ENCODE peak calls at places on chromosomes 3 and 15, in six cellular contexts. One of them, this sample, is unnamed.

GRCh38 chr3:41258239-41258800 is 59.0 kb downstream of the CTNNB1 start:
- DNase-seq in K562: no peak
- DNase-seq in H1: no peak
- DNase-seq in endothelial cell of umbilical vein: no peak
- DNase-seq in HepG2: no peak
- DNase-seq in GM12878: no peak
- DNase-seq in this sample: no peak

GRCh38 chr3:55647675-55648074 is 160.6 kb upstream of the WNT5A start:
- DNase-seq in GM12878: no peak
- DNase-seq in endothelial cell of umbilical vein: no peak
- DNase-seq in HepG2: no peak
- DNase-seq in H1: no peak
- DNase-seq in K562: no peak
- DNase-seq in this sample: no peak

GRCh38 chr15:87142096-87142495 is 1062.4 kb downstream of the AGBL1 start:
- DNase-seq in K562: no peak
- DNase-seq in HepG2: no peak
- DNase-seq in H1: no peak
- DNase-seq in endothelial cell of umbilical vein: no peak
- DNase-seq in GM12878: no peak
- DNase-seq in this sample: no peak

GRCh38 chr3:33807190-33807589 is 8.8 kb downstream of the PDCD6IP start:
- DNase-seq in H1: no peak
- DNase-seq in GM12878: no peak
- DNase-seq in HepG2: no peak
- DNase-seq in endothelial cell of umbilical vein: peak; percentile 69
- DNase-seq in K562: no peak
- DNase-seq in this sample: no peak

GRCh38 chr15:48965972-48966371 is 2.3 kb upstream of the SHC4 start:
- DNase-seq in HepG2: no peak
- DNase-seq in endothelial cell of umbilical vein: no peak
- DNase-seq in K562: peak; percentile 29
- DNase-seq in H1: no peak
- DNase-seq in GM12878: peak; percentile 33
- DNase-seq in this sample: peak; percentile 23

GRCh38 chr3:48847053-48847585 is 555 bp downstream of the PRKAR2A start:
- DNase-seq in H1: peak; percentile 23
- DNase-seq in endothelial cell of umbilical vein: peak; percentile 77
- DNase-seq in HepG2: peak; percentile 55
- DNase-seq in K562: peak; percentile 70
- DNase-seq in GM12878: no peak
- DNase-seq in this sample: peak; percentile 68

GRCh38 chr15:37001436-37001835 is 98.9 kb downstream of the MEIS2 start:
- DNase-seq in HepG2: no peak
- DNase-seq in H1: no peak
- DNase-seq in K562: no peak
- DNase-seq in GM12878: no peak
- DNase-seq in endothelial cell of umbilical vein: no peak
- DNase-seq in this sample: no peak

GRCh38 chr15:78879517-78880241 is 7.0 kb downstream of the MORF4L1 start:
- DNase-seq in K562: no peak
- DNase-seq in GM12878: no peak
- DNase-seq in HepG2: no peak
- DNase-seq in H1: no peak
- DNase-seq in endothelial cell of umbilical vein: no peak
- DNase-seq in this sample: no peak

GRCh38 chr15:98900382-98900781 is 107.2 kb downstream of the PGPEP1L start:
- DNase-seq in HepG2: no peak
- DNase-seq in GM12878: no peak
- DNase-seq in endothelial cell of umbilical vein: no peak
- DNase-seq in H1: no peak
- DNase-seq in K562: no peak
- DNase-seq in this sample: no peak

GRCh38 chr3:112647122-112647521 is 6.2 kb upstream of the CCDC80 start:
- DNase-seq in K562: no peak
- DNase-seq in endothelial cell of umbilical vein: peak; percentile 35
- DNase-seq in HepG2: peak; percentile 29
- DNase-seq in H1: no peak
- DNase-seq in GM12878: no peak
- DNase-seq in this sample: no peak

GRCh38 chr3:150412599-150413069 is 4.5 kb downstream of the TSC22D2 start:
- DNase-seq in H1: no peak
- DNase-seq in endothelial cell of umbilical vein: peak; percentile 72
- DNase-seq in K562: peak; percentile 32
- DNase-seq in HepG2: peak; percentile 63
- DNase-seq in GM12878: no peak
- DNase-seq in this sample: no peak

GRCh38 chr3:97948351-97949109 is 23.7 kb downstream of the RIOX2 start:
- DNase-seq in GM12878: no peak
- DNase-seq in HepG2: no peak
- DNase-seq in endothelial cell of umbilical vein: no peak
- DNase-seq in H1: no peak
- DNase-seq in K562: no peak
- DNase-seq in this sample: no peak

GRCh38 chr15:86054338-86054737 is 25.3 kb upstream of the AGBL1 start:
- DNase-seq in endothelial cell of umbilical vein: no peak
- DNase-seq in GM12878: no peak
- DNase-seq in K562: no peak
- DNase-seq in HepG2: no peak
- DNase-seq in H1: no peak
- DNase-seq in this sample: no peak

GRCh38 chr15:29159771-29160455 is 109.7 kb downstream of the NSMCE3 start:
- DNase-seq in HepG2: no peak
- DNase-seq in K562: no peak
- DNase-seq in H1: no peak
- DNase-seq in GM12878: no peak
- DNase-seq in endothelial cell of umbilical vein: no peak
- DNase-seq in this sample: no peak

GRCh38 chr3:111915905-111916304 is 56.8 kb downstream of the PHLDB2 start:
- DNase-seq in endothelial cell of umbilical vein: peak; percentile 87
- DNase-seq in HepG2: no peak
- DNase-seq in GM12878: no peak
- DNase-seq in H1: no peak
- DNase-seq in K562: no peak
- DNase-seq in this sample: no peak

GRCh38 chr15:39454189-39454986 is 126.5 kb upstream of the THBS1 start:
- DNase-seq in K562: no peak
- DNase-seq in GM12878: no peak
- DNase-seq in endothelial cell of umbilical vein: no peak
- DNase-seq in HepG2: peak; percentile 43
- DNase-seq in H1: no peak
- DNase-seq in this sample: no peak

GRCh38 chr3:46607603-46608028 is 4.7 kb upstream of the FAM240A start:
- DNase-seq in GM12878: no peak
- DNase-seq in HepG2: peak; percentile 34
- DNase-seq in endothelial cell of umbilical vein: no peak
- DNase-seq in K562: peak; percentile 33
- DNase-seq in H1: no peak
- DNase-seq in this sample: peak; percentile 55

GRCh38 chr3:171415070-171415469 is 45.1 kb downstream of the TNIK start:
- DNase-seq in H1: no peak
- DNase-seq in HepG2: no peak
- DNase-seq in GM12878: no peak
- DNase-seq in K562: no peak
- DNase-seq in endothelial cell of umbilical vein: no peak
- DNase-seq in this sample: no peak

GRCh38 chr3:127656906-127657305 is 15.8 kb upstream of the ABTB1 start:
- DNase-seq in H1: no peak
- DNase-seq in GM12878: no peak
- DNase-seq in endothelial cell of umbilical vein: no peak
- DNase-seq in HepG2: no peak
- DNase-seq in K562: no peak
- DNase-seq in this sample: no peak

GRCh38 chr3:127655641-127656040 is 17.1 kb upstream of the ABTB1 start:
- DNase-seq in HepG2: no peak
- DNase-seq in K562: no peak
- DNase-seq in GM12878: no peak
- DNase-seq in H1: no peak
- DNase-seq in endothelial cell of umbilical vein: no peak
- DNase-seq in this sample: no peak

GRCh38 chr3:127662051-127662469 is 10.7 kb upstream of the ABTB1 start:
- DNase-seq in H1: no peak
- DNase-seq in endothelial cell of umbilical vein: no peak
- DNase-seq in K562: no peak
- DNase-seq in HepG2: no peak
- DNase-seq in GM12878: no peak
- DNase-seq in this sample: no peak

GRCh38 chr3:127660621-127661253 is 12.0 kb upstream of the ABTB1 start:
- DNase-seq in GM12878: no peak
- DNase-seq in HepG2: no peak
- DNase-seq in H1: no peak
- DNase-seq in endothelial cell of umbilical vein: no peak
- DNase-seq in K562: no peak
- DNase-seq in this sample: no peak

GRCh38 chr3:127658234-127658633 is 14.5 kb upstream of the ABTB1 start:
- DNase-seq in endothelial cell of umbilical vein: no peak
- DNase-seq in K562: no peak
- DNase-seq in HepG2: no peak
- DNase-seq in H1: no peak
- DNase-seq in GM12878: no peak
- DNase-seq in this sample: no peak
- TF ChIP-seq EZH2 in endothelial cell of umbilical vein: no peak
- TF ChIP-seq EZH2 in K562: no peak
- TF ChIP-seq EZH2 in HepG2: no peak
- TF ChIP-seq EZH2 in H1: no peak
- TF ChIP-seq EZH2 in GM12878: no peak
- TF ChIP-seq EZH2 in this sample: no peak

GRCh38 chr15:63749330-63749942 is 84.3 kb downstream of the HERC1 start:
- DNase-seq in H1: no peak
- DNase-seq in HepG2: no peak
- DNase-seq in GM12878: no peak
- DNase-seq in K562: no peak
- DNase-seq in endothelial cell of umbilical vein: no peak
- DNase-seq in this sample: no peak
- TF ChIP-seq POLR2A in H1: no peak
- TF ChIP-seq POLR2A in HepG2: no peak
- TF ChIP-seq POLR2A in GM12878: no peak
- TF ChIP-seq POLR2A in K562: no peak
- TF ChIP-seq POLR2A in endothelial cell of umbilical vein: no peak
- TF ChIP-seq POLR2A in this sample: no peak

DNA sequence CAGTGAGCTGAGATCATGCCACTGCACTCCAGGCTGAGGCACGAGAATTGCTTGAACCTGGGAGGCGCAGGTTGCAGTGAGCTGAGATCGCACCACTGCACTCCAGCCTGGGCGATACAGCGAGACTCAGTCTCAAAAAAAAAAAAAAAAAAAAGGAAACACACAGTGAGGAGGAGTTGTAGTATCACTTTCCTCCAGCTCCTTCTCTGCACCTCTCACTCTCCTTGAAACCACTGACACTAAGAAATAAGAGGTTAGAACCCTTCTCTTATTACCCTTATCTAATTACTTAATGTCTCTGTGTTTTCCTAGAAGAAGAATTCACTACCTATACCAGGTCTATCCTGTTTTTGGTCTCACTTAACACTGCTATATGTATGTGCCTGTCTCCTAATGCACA is 31.7 kb downstream of the RAB27A start:
- DNase-seq in GM12878: no peak
- DNase-seq in H1: no peak
- DNase-seq in K562: no peak
- DNase-seq in endothelial cell of umbilical vein: no peak
- DNase-seq in HepG2: no peak
- DNase-seq in this sample: no peak
- TF ChIP-seq EZH2 in GM12878: no peak
- TF ChIP-seq EZH2 in H1: no peak
- TF ChIP-seq EZH2 in K562: no peak
- TF ChIP-seq EZH2 in endothelial cell of umbilical vein: no peak
- TF ChIP-seq EZH2 in HepG2: no peak
- TF ChIP-seq EZH2 in this sample: no peak

DNA sequence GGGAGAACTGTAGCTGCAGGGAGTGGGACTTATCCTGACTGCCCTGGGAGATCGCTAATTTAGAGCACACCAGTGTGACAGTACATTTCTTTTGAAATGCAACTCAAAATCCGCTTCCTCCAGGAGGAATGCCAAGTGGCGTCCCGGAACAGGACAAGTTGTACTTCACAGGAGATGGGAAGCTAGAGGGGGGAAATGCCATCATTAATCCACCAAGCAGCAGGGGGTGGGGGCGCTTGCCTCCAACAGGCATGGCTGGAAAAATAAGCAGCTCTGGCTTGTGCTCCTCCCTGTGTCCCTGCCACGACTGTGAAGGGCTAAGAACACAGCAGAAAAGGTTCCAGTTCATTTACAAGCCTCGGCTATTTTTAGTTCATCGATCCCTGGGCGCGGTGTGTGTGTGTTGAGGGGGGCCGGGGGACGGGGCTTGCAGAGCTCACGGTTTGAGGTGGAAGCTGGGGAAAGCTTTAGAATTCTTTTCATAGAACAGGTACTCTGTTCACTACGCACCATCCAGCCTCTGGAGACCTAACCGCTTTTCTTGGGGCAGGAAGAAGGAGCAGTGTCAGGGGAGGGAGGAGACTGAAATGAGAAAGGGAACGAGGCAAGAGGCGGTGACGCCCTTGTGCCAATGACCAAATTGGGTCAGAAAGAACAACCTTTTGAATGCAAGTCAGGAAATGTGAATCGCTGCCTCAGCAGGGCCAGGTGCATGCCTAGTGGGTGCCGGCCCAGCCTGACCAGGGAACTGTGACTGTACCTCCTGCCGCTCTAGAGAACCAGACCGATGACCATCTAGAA is 51.8 kb upstream of the DGKG start:
- DNase-seq in endothelial cell of umbilical vein: no peak
- DNase-seq in GM12878: peak; percentile 17
- DNase-seq in HepG2: no peak
- DNase-seq in H1: peak; percentile 23
- DNase-seq in K562: no peak
- DNase-seq in this sample: no peak
- TF ChIP-seq POLR2A in endothelial cell of umbilical vein: no peak
- TF ChIP-seq POLR2A in GM12878: no peak
- TF ChIP-seq POLR2A in HepG2: no peak
- TF ChIP-seq POLR2A in H1: peak; percentile 40
- TF ChIP-seq POLR2A in K562: no peak
- TF ChIP-seq POLR2A in this sample: no peak

DNA sequence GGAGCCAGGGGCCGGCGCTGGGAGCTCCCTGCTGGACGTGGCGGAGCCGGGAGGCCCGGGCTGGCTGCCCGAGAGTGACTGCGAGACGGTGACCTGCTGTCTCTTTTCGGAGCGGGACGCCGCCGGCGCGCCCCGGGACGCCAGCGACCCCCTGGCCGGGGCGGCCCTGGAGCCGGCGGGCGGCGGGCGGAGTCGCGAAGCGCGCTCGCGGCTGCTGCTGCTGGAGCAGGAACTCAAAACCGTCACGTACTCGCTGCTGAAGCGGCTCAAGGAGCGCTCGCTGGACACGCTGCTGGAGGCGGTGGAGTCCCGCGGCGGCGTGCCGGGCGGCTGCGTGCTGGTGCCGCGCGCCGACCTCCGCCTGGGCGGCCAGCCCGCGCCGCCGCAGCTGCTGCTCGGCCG is 1.5 kb downstream of the SMAD6 start:
- DNase-seq in GM12878: no peak
- DNase-seq in endothelial cell of umbilical vein: no peak
- DNase-seq in HepG2: no peak
- DNase-seq in H1: no peak
- DNase-seq in K562: no peak
- DNase-seq in this sample: no peak
- TF ChIP-seq EZH2 in GM12878: no peak
- TF ChIP-seq EZH2 in endothelial cell of umbilical vein: no peak
- TF ChIP-seq EZH2 in HepG2: no peak
- TF ChIP-seq EZH2 in H1: peak; percentile 32
- TF ChIP-seq EZH2 in K562: no peak
- TF ChIP-seq EZH2 in this sample: no peak

This sample was measured in HCT116.